ENCODE peak calls at places on chromosomes 5 and 9, in four cellular contexts. O is Karpas-422, J is OCI-LY7, B is HCT116. M is an unnamed sample.

GRCh38 chr9:2126331-2126789 is 111.2 kb downstream of the SMARCA2 start:
- DNase-seq in J (no peak), B (no peak), O (no peak), M (no peak)

GRCh38 chr5:18967637-18968036 is 1020.4 kb downstream of the CDH18 start:
- DNase-seq in J (no peak), B (no peak), O (no peak), M (no peak)

GRCh38 chr9:126228779-126229444 is 97.7 kb upstream of the MVB12B start:
- DNase-seq in O (peak; percentile 87), B (peak; percentile 53), J (peak; percentile 55), M (peak; percentile 90)

GRCh38 chr5:4230905-4231561 is 635.4 kb downstream of the IRX1 start:
- DNase-seq in O (no peak), B (no peak), J (no peak), M (peak; percentile 31)

GRCh38 chr5:126805108-126805507 is 28.2 kb downstream of the LMNB1 start:
- DNase-seq in O (no peak), J (no peak), B (no peak), M (no peak)

GRCh38 chr5:14440223-14440597 is 141.4 kb upstream of the OTULINL start:
- DNase-seq in J (no peak), O (no peak), B (no peak), M (no peak)

GRCh38 chr5:176658007-176658599 is 10.8 kb downstream of the TSPAN17 start:
- DNase-seq in J (peak; percentile 75), O (peak; percentile 85), B (peak; percentile 34), M (peak; percentile 90)

GRCh38 chr9:33778700-33779351 is 16.5 kb upstream of the PRSS3 start:
- DNase-seq in O (peak; percentile 88), J (peak; percentile 75), B (peak; percentile 58), M (peak; percentile 80)

GRCh38 chr5:523658-524441 is 399 bp downstream of the SLC9A3 start:
- DNase-seq in J (no peak), O (no peak), B (no peak), M (peak; percentile 58)

GRCh38 chr5:154850255-154851062 is at the start of gene FAXDC2:
- DNase-seq in B (no peak), J (no peak), O (no peak), M (peak; percentile 89)

GRCh38 chr5:16918891-16919671 is 17.0 kb downstream of the MYO10 start:
- DNase-seq in J (no peak), O (no peak), B (no peak), M (no peak)

GRCh38 chr5:138986186-138986775 is 111.1 kb upstream of the LRRTM2 start:
- DNase-seq in J (no peak), B (no peak), O (no peak), M (no peak)

GRCh38 chr5:148970228-148970627 is 92.6 kb downstream of the SH3TC2 start:
- DNase-seq in B (no peak), O (no peak), J (no peak), M (peak; percentile 27)

GRCh38 chr9:94799578-94800264 is 73.2 kb downstream of the AOPEP start:
- DNase-seq in J (no peak), O (no peak), B (no peak), M (no peak)

GRCh38 chr9:71669265-71669975 is 98.9 kb downstream of the CEMIP2 start:
- DNase-seq in B (no peak), J (no peak), O (no peak), M (no peak)

GRCh38 chr5:147558826-147559225 is 49.0 kb upstream of the DPYSL3 start:
- DNase-seq in O (peak; percentile 81), J (no peak), B (no peak), M (peak; percentile 84)

GRCh38 chr5:172904643-172905345 is 54.4 kb upstream of the RPL26L1 start:
- DNase-seq in J (no peak), O (no peak), B (peak; percentile 48), M (peak; percentile 17)

GRCh38 chr5:441996-442334 is 1.0 kb upstream of the EXOC3 start:
- DNase-seq in B (no peak), O (no peak), J (no peak), M (no peak)

GRCh38 chr5:112419050-112419595 is at the start of gene EPB41L4A:
- DNase-seq in J (no peak), O (no peak), B (no peak), M (peak; percentile 74)

GRCh38 chr5:43602456-43602817 is 543 bp upstream of the NNT start:
- DNase-seq in O (peak; percentile 79), B (no peak), J (peak; percentile 52), M (peak; percentile 56)

GRCh38 chr9:12934515-12935301 is 159.9 kb downstream of the LURAP1L start:
- DNase-seq in O (no peak), B (no peak), J (no peak), M (no peak)

GRCh38 chr5:115829913-115830312 is 11.5 kb downstream of the ATG12 start:
- DNase-seq in J (no peak), B (no peak), O (no peak), M (no peak)
- H3K4me2 ChIP-seq in J (no peak overlapping the region), B (no peak overlapping the region), O (no peak overlapping the region), M (no peak overlapping the region)

GRCh38 chr9:421896-422295 is 207.2 kb downstream of the DOCK8 start:
- DNase-seq in B (no peak), O (no peak), J (no peak), M (no peak)

GRCh38 chr9:426976-427375 is 212.3 kb downstream of the DOCK8 start:
- DNase-seq in O (no peak), B (no peak), J (no peak), M (peak; percentile 47)

DNA sequence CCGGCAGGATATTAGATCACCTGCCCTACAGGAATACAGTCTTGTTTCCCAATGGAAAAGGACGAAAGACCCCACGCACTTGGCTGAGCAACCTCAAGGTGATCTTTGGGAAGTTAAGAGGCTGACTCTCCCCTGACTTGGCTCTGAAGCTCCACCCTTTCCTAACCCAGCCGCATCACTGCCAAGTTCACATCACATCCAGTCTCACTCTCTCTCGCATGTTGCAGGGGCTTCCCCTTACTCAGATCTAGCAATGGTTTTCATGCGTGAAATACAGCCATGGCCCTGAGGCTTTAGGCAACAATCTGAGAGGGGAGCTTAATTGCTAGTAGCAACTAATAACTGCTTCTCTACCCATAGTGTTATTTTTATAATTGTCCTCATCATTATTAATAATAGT is 211.6 kb downstream of the DOCK8 start:
- DNase-seq in O (no peak), B (no peak), J (no peak), M (no peak)
- H3K9me2 ChIP-seq in O (no peaks in the 10 kb centered on the region), B (no peaks in the 10 kb centered on the region), J (no peaks in the 10 kb centered on the region), M (no peaks in the 10 kb centered on the region)

GRCh38 chr5:179408646-179409045 is 63.4 kb upstream of the ADAMTS2 start:
- DNase-seq in J (no peak), B (no peak), O (no peak), M (no peak)
- H3K4me2 ChIP-seq in J (no peak overlapping the region), B (no peak overlapping the region), O (no peak overlapping the region), M (no peak overlapping the region)

DNA sequence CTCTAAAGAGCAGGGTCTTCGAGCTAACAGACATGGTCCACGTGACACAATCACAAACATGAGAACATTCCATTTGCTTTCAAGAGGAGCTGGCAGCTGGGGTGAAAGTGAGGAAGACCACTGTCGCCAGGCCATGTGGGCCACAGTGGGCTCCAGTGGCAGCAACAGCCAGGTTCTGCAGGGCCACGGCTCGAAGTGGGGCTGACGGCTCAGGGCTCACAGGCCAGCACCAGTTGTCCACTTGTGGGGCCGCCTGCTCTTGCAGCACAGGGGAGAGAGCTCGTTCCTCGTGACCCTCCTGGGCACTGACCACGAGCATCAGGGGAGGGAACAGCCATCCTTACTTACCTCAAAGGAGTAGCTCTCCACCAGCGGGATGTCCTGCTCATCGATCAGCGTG is 2.0 kb downstream of the ZMYND19 start:
- DNase-seq in O (no peak), B (no peak), J (no peak), M (no peak)
- H3K9me2 ChIP-seq in O (no peaks in the 10 kb centered on the region), B (no peaks in the 10 kb centered on the region), J (no peaks in the 10 kb centered on the region), M (no peaks in the 10 kb centered on the region)

GRCh38 chr5:88819332-88819999 is 63.5 kb downstream of the MEF2C start:
- DNase-seq in B (no peak), O (peak; percentile 86), J (no peak), M (peak; percentile 20)

GRCh38 chr5:88813244-88813643 is 69.7 kb downstream of the MEF2C start:
- DNase-seq in B (no peak), J (no peak), O (peak; percentile 43), M (no peak)

GRCh38 chr5:88818296-88818695 is 64.7 kb downstream of the MEF2C start:
- DNase-seq in J (no peak), B (no peak), O (peak; percentile 61), M (no peak)

GRCh38 chr5:88813805-88814584 is 69.0 kb downstream of the MEF2C start:
- DNase-seq in J (no peak), B (no peak), O (no peak), M (peak; percentile 48)

GRCh38 chr5:88815048-88815789 is 67.8 kb downstream of the MEF2C start:
- DNase-seq in B (no peak), J (no peak), O (no peak), M (no peak)
- H3K4me2 ChIP-seq in B (no peak overlapping the region), J (no peak overlapping the region), O (peak overlapping the region; percentile 77), M (no peak overlapping the region)

GRCh38 chr9:132784286-132784820 is 93.7 kb downstream of the AK8 start:
- DNase-seq in B (no peak), J (no peak), O (no peak), M (no peak)

GRCh38 chr9:132780230-132781007 is 97.7 kb downstream of the AK8 start:
- DNase-seq in O (no peak), J (no peak), B (no peak), M (no peak)

GRCh38 chr9:132782106-132782505 is 96.0 kb downstream of the AK8 start:
- DNase-seq in J (no peak), B (no peak), O (no peak), M (no peak)

GRCh38 chr9:132787748-132788159 is 90.3 kb downstream of the AK8 start:
- DNase-seq in J (no peak), O (no peak), B (no peak), M (no peak)

GRCh38 chr9:132783006-132783405 is 95.1 kb downstream of the AK8 start:
- DNase-seq in J (no peak), B (no peak), O (no peak), M (peak; percentile 33)
- H3K9me2 ChIP-seq in J (no peaks in the 10 kb centered on the region), B (no peaks in the 10 kb centered on the region), O (no peaks in the 10 kb centered on the region), M (no peaks in the 10 kb centered on the region)

DNA sequence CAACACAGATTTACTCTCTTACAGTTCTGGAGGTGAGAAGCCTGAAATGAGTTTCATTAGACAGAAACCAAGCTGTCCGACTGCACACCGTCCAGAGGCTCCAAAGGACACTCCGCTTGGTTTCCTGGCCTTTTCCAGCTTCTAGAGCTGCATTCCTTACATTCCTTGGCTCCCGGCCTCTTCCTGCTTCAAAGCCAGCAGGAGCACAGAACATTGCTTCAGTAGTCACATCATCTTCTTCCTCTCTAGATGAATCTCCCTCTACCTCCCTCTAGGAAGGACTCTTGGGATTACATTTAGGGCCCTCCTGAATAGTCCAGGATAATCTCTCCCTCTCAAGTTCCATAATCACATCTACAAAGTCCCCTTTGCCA is 213.3 kb downstream of the CDK5RAP2 start:
- DNase-seq in B (peak; percentile 26), J (no peak), O (no peak), M (peak; percentile 89)
- H3K4me2 ChIP-seq in B (peak overlapping the region; percentile 77), J (no peak overlapping the region), O (no peak overlapping the region), M (no peak overlapping the region)

GRCh38 chr9:112970939-112971338 is 41.1 kb downstream of the ZNF883 start:
- DNase-seq in O (no peak), J (no peak), B (no peak), M (peak; percentile 38)
- H3K9me2 ChIP-seq in O (no peaks in the 10 kb centered on the region), J (no peaks in the 10 kb centered on the region), B (no peaks in the 10 kb centered on the region), M (no peaks in the 10 kb centered on the region)

DNA sequence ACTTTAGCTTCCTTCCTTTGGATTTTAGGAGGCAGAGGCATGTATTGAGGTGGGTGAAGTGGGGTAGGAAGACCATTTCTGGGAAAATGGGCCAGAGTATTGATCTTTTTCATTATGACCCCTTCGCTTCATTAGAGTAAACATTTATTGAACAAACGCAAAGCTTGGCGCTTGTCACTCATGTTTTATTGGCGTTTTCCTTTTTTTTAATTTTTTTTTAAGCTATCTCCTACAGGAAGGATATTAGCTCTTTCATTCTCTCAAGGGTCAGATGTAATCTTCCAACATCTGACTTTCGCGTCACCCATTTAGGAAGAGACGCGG is 273 bp upstream of the SUB1 start:
- DNase-seq in J (no peak), B (no peak), O (no peak), M (no peak)
- H3K4me2 ChIP-seq in J (peak overlapping the region; percentile 90), B (peak overlapping the region; percentile 68), O (no peak overlapping the region), M (peak overlapping the region; percentile 63)